ENCODE peak calls at places on chromosomes 5 and 9, in six cellular contexts. O is HepG2, H is neural progenitor cell, R is PC-3, Z is mammary epithelial cell, E is neuronal stem cell. M is an unnamed sample.

GRCh38 chr5:159097461-159098284 is 2.0 kb downstream of the EBF1 start:
- DNase-seq in O (no peak), H (peak), R (no peak), Z (no peak), E (peak), M (peak)

GRCh38 chr9:116421006-116421538 is 266.0 kb upstream of the TRIM32 start:
- DNase-seq in O (no peak), H (no peak), R (no peak), Z (peak), E (no peak), M (no peak)

GRCh38 chr5:94830520-94830919 is 212.1 kb downstream of the SLF1 start:
- DNase-seq in O (no peak), H (peak), R (peak), Z (peak), E (no peak), M (peak)

GRCh38 chr5:174724484-174725260 is at the start of gene MSX2:
- DNase-seq in O (no peak), H (peak), R (peak), Z (peak), E (peak), M (no peak)

GRCh38 chr9:34124103-34124502 is 2.4 kb downstream of the DCAF12 start:
- DNase-seq in O (no peak), H (no peak), R (no peak), Z (no peak), E (no peak), M (peak)

GRCh38 chr9:87831159-87831558 is 51.5 kb upstream of the SPATA31E1 start:
- DNase-seq in O (no peak), H (no peak), R (no peak), Z (no peak), E (no peak), M (no peak)

GRCh38 chr9:70007831-70008230 is 35.8 kb upstream of the MAMDC2 start:
- DNase-seq in O (no peak), H (no peak), R (no peak), Z (peak), E (no peak), M (no peak)

GRCh38 chr5:31531543-31531887 is 378 bp downstream of the DROSHA start:
- DNase-seq in O (peak), H (peak), R (peak), Z (peak), E (no peak), M (peak)

GRCh38 chr9:134057311-134057665 is 10.5 kb downstream of the BRD3 start:
- DNase-seq in O (no peak), H (no peak), R (no peak), Z (no peak), E (no peak), M (no peak)

GRCh38 chr9:132572921-132573320 is 9.5 kb upstream of the BARHL1 start:
- DNase-seq in O (no peak), H (no peak), R (peak), Z (no peak), E (no peak), M (no peak)

GRCh38 chr9:136981588-136982231 is 1.1 kb upstream of the LCNL1 start:
- DNase-seq in O (peak), H (no peak), R (no peak), Z (no peak), E (no peak), M (no peak)

GRCh38 chr9:133883356-133883755 is 108.8 kb downstream of the VAV2 start:
- DNase-seq in O (no peak), H (no peak), R (no peak), Z (peak), E (no peak), M (no peak)

GRCh38 chr5:127802477-127802865 is 99.3 kb downstream of the CCDC192 start:
- DNase-seq in O (no peak), H (no peak), R (no peak), Z (no peak), E (no peak), M (no peak)

GRCh38 chr5:147949711-147950573 is 43.6 kb upstream of the C5orf46 start:
- DNase-seq in O (peak), H (peak), R (peak), Z (peak), E (peak), M (peak)

GRCh38 chr5:150167908-150168307 is 1.3 kb downstream of the CDX1 start:
- DNase-seq in O (no peak), H (peak), R (no peak), Z (no peak), E (no peak), M (no peak)

GRCh38 chr9:114465906-114466900 is 39.1 kb downstream of the WHRN start:
- DNase-seq in O (peak), H (no peak), R (no peak), Z (no peak), E (no peak), M (no peak)

GRCh38 chr5:151483176-151483575 is 35.8 kb downstream of the SLC36A1 start:
- DNase-seq in O (no peak), H (peak), R (no peak), Z (no peak), E (no peak), M (no peak)
- H3K9ac ChIP-seq in O (no peak), H (no peak), R (no peak), Z (no peak), E (no peak), M (no peak)

GRCh38 chr5:170551622-170552021 is 47.8 kb downstream of the KCNIP1 start:
- DNase-seq in O (no peak), H (no peak), R (no peak), Z (no peak), E (no peak), M (no peak)

GRCh38 chr5:170552486-170553122 is 48.8 kb downstream of the KCNIP1 start:
- DNase-seq in O (no peak), H (peak), R (no peak), Z (no peak), E (peak), M (no peak)

GRCh38 chr5:170551076-170551475 is 47.3 kb downstream of the KCNIP1 start:
- DNase-seq in O (no peak), H (no peak), R (no peak), Z (no peak), E (no peak), M (no peak)

GRCh38 chr5:170554566-170555267 is 50.9 kb downstream of the KCNIP1 start:
- DNase-seq in O (no peak), H (no peak), R (no peak), Z (no peak), E (no peak), M (no peak)

GRCh38 chr5:170553218-170553617 is 49.4 kb downstream of the KCNIP1 start:
- DNase-seq in O (no peak), H (no peak), R (no peak), Z (no peak), E (no peak), M (no peak)
- H3K9ac ChIP-seq in O (no peak), H (no peak), R (no peak), Z (no peak), E (no peak), M (no peak)

GRCh38 chr5:132497488-132497997 is 7.0 kb upstream of the IRF1 start:
- DNase-seq in O (no peak), H (no peak), R (peak), Z (peak), E (no peak), M (no peak)

GRCh38 chr5:132495672-132496630 is 5.4 kb upstream of the IRF1 start:
- DNase-seq in O (peak), H (peak), R (peak), Z (peak), E (no peak), M (peak)

GRCh38 chr5:132498152-132498551 is 7.6 kb upstream of the IRF1 start:
- DNase-seq in O (no peak), H (no peak), R (peak), Z (peak), E (no peak), M (no peak)

GRCh38 chr5:132495063-132495671 is 4.6 kb upstream of the IRF1 start:
- DNase-seq in O (no peak), H (no peak), R (no peak), Z (no peak), E (no peak), M (no peak)

GRCh38 chr5:132496631-132497487 is 6.3 kb upstream of the IRF1 start:
- DNase-seq in O (peak), H (peak), R (peak), Z (peak), E (peak), M (peak)
- H3K9ac ChIP-seq in O (peak), H (no peak), R (peak), Z (peak), E (peak), M (peak)

DNA sequence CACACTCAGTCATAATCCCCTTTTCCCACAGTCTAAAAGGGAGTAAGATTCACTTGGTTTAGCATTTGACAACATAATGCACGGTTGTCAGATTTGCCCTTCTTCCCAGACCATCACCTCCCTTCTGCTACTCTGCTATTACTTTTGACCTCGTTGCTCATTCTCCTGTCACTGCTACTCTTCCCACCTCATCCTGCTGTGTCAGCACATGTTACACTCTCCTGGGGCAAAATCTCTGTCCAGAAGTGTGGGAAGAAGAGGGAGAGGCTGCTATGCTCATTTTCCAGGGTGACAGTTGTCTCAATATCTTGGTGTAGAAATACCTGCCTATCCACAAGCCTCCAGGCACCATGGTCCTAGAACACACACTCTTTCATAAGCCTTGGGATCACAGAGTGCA is 449.9 kb upstream of the PIK3R1 start:
- DNase-seq in O (no peak), H (no peak), R (no peak), Z (peak), E (no peak), M (no peak)
- H3K9ac ChIP-seq in O (no peak), H (no peak), R (no peak), Z (no peak), E (no peak), M (no peak)

GRCh38 chr9:3511537-3511936 is 14.3 kb downstream of the RFX3 start:
- DNase-seq in O (peak), H (no peak), R (no peak), Z (no peak), E (no peak), M (no peak)
- H3K9ac ChIP-seq in O (no peak), H (no peak), R (no peak), Z (no peak), E (no peak), M (no peak)

DNA sequence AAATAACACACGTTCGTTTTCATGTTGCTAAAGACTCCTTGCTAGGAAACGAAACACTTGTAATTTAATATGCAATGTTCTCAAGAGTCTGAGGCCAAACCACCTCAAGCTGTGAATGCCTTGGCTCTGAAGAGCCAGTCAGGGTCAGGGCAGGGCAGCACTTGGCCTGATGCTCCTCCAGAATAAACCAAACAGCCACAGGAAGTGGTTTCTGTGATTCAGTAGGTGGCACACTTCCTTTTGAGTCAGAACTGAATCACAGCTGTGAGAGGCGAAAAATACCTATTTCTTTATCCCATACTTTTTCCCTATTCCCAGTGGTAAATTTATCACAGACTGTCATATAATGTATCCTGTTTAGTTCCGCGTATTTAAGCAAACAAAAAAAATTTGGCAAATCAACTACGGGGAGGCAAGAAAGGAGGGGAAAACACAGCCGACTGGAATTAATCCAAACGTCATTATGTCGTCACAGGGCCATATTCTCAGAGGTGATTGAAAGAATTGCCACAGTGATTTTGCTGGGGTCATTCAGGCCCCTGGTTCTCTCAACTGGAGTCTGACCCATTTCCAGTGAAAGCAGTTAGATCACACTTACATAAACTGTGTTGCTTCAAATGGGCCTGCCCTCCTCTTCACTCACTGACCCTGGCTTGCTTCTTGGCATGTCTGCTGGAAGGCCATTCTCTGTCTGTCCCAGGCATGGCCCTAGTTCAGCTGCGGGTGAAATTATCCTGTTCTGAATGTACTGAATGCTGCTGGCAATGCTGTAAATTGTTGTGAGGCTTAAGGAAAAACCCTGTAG is 71.2 kb downstream of the ARRDC3 start:
- DNase-seq in O (peak), H (peak), R (peak), Z (peak), E (no peak), M (peak)
- H3K9ac ChIP-seq in O (no peak), H (no peak), R (peak), Z (peak), E (no peak), M (no peak)

GRCh38 chr9:79120533-79121315 is 451.0 kb upstream of the TLE4 start:
- DNase-seq in O (no peak), H (no peak), R (no peak), Z (no peak), E (no peak), M (no peak)

GRCh38 chr9:79127661-79128060 is 444.1 kb upstream of the TLE4 start:
- DNase-seq in O (no peak), H (no peak), R (no peak), Z (no peak), E (no peak), M (no peak)

GRCh38 chr9:79123419-79123818 is 448.3 kb upstream of the TLE4 start:
- DNase-seq in O (no peak), H (no peak), R (no peak), Z (no peak), E (no peak), M (no peak)
- H3K9ac ChIP-seq in O (no peak), H (no peak), R (no peak), Z (no peak), E (no peak), M (no peak)

GRCh38 chr5:5954199-5954598 is 424.1 kb downstream of the MED10 start:
- DNase-seq in O (no peak), H (no peak), R (no peak), Z (no peak), E (no peak), M (no peak)
- H3K9ac ChIP-seq in O (no peak), H (no peak), R (no peak), Z (no peak), E (no peak), M (no peak)

M was measured in Karpas-422.